ENCODE peak calls at places on chromosome 7, in ten cellular contexts. R, K, U, J, V, S, F, O, L and A are unnamed samples.

GRCh38 chr7:111006691-111007090 is 84.2 kb upstream of the LRRN3 start:
- DNase-seq in R (peak), K (no peak), U (no peak), J (no peak), V (no peak), S (no peak), F (peak), O (no peak), L (no peak), A (no peak)

GRCh38 chr7:26440993-26441636 is 149.5 kb downstream of the SNX10 start:
- DNase-seq in R (no peak), K (no peak), U (no peak), J (no peak), V (no peak), S (no peak), F (no peak), O (no peak), L (no peak), A (no peak)

GRCh38 chr7:76513817-76514799 is 3.8 kb downstream of the UPK3B start:
- DNase-seq in R (no peak), K (no peak), U (no peak), J (no peak), V (no peak), S (peak), F (no peak), O (no peak), L (no peak), A (no peak)

GRCh38 chr7:100124301-100125229 is 2.2 kb upstream of the MBLAC1 start:
- DNase-seq in R (no peak), K (no peak), U (no peak), J (no peak), V (no peak), S (peak), F (no peak), O (no peak), L (no peak), A (no peak)

GRCh38 chr7:83866587-83866986 is 217.6 kb upstream of the SEMA3E start:
- DNase-seq in R (no peak), K (no peak), U (no peak), J (no peak), V (no peak), S (no peak), F (no peak), O (no peak), L (no peak), A (no peak)

GRCh38 chr7:137760111-137760510 is 86.7 kb downstream of the DGKI start:
- DNase-seq in R (no peak), K (no peak), U (no peak), J (no peak), V (no peak), S (no peak), F (peak), O (no peak), L (peak), A (no peak)

GRCh38 chr7:41754046-41754445 is 51.2 kb upstream of the INHBA start:
- DNase-seq in R (peak), K (no peak), U (no peak), J (no peak), V (no peak), S (no peak), F (peak), O (no peak), L (no peak), A (no peak)

GRCh38 chr7:106041140-106041717 is 70.9 kb downstream of the SYPL1 start:
- DNase-seq in R (no peak), K (no peak), U (no peak), J (peak), V (peak), S (no peak), F (no peak), O (no peak), L (no peak), A (peak)

GRCh38 chr7:604038-604883 is 84.6 kb upstream of the PDGFA start:
- DNase-seq in R (no peak), K (peak), U (peak), J (no peak), V (no peak), S (peak), F (peak), O (peak), L (peak), A (no peak)

GRCh38 chr7:50142421-50143113 is 49.5 kb upstream of the ZPBP start:
- DNase-seq in R (no peak), K (no peak), U (no peak), J (peak), V (peak), S (no peak), F (peak), O (no peak), L (no peak), A (no peak)

GRCh38 chr7:4246536-4246935 is 435.6 kb upstream of the FOXK1 start:
- DNase-seq in R (no peak), K (no peak), U (no peak), J (no peak), V (no peak), S (no peak), F (no peak), O (no peak), L (no peak), A (no peak)

GRCh38 chr7:4249241-4249640 is 432.9 kb upstream of the FOXK1 start:
- DNase-seq in R (no peak), K (no peak), U (no peak), J (no peak), V (no peak), S (no peak), F (no peak), O (no peak), L (no peak), A (no peak)

GRCh38 chr7:4245866-4246470 is 436.1 kb upstream of the FOXK1 start:
- DNase-seq in R (peak), K (no peak), U (no peak), J (no peak), V (no peak), S (no peak), F (no peak), O (no peak), L (no peak), A (peak)

GRCh38 chr7:4247106-4247876 is 434.8 kb upstream of the FOXK1 start:
- DNase-seq in R (no peak), K (no peak), U (no peak), J (no peak), V (no peak), S (no peak), F (no peak), O (no peak), L (peak), A (no peak)

GRCh38 chr7:4248295-4248694 is 433.8 kb upstream of the FOXK1 start:
- DNase-seq in R (no peak), K (no peak), U (no peak), J (no peak), V (no peak), S (no peak), F (no peak), O (no peak), L (no peak), A (no peak)
- H3K27ac ChIP-seq in R (no peak), K (no peak), U (no peak), J (no peak), V (no peak), S (no peak), F (no peak), O (no peak), L (no peak), A (no peak)

DNA sequence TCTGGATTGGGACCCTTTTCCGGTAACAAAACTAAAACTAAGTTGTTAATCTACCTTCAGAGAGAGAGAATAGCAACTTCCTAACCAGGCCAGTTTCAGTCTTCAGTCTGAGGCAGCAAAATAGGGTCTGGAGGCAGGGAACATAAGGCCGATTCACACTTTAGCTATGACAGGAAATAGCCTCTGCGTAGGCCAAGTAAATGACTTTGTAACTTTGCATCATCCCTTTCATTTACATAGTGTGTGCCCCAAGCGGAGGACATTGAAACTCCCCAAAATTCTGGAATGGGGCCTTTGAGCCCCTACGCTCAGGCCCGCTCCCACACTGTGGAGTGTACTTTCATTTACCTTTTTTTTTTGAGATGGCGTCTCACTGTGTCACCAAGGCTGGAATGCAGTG is 1.7 kb upstream of the UPP1 start:
- DNase-seq in R (peak), K (no peak), U (no peak), J (peak), V (no peak), S (no peak), F (peak), O (no peak), L (no peak), A (no peak)
- TF ChIP-seq CTCF in R (peak), K (no peak), U (no peak), J (no peak), V (no peak), S (no peak), F (peak), O (no peak), L (no peak), A (no peak)

DNA sequence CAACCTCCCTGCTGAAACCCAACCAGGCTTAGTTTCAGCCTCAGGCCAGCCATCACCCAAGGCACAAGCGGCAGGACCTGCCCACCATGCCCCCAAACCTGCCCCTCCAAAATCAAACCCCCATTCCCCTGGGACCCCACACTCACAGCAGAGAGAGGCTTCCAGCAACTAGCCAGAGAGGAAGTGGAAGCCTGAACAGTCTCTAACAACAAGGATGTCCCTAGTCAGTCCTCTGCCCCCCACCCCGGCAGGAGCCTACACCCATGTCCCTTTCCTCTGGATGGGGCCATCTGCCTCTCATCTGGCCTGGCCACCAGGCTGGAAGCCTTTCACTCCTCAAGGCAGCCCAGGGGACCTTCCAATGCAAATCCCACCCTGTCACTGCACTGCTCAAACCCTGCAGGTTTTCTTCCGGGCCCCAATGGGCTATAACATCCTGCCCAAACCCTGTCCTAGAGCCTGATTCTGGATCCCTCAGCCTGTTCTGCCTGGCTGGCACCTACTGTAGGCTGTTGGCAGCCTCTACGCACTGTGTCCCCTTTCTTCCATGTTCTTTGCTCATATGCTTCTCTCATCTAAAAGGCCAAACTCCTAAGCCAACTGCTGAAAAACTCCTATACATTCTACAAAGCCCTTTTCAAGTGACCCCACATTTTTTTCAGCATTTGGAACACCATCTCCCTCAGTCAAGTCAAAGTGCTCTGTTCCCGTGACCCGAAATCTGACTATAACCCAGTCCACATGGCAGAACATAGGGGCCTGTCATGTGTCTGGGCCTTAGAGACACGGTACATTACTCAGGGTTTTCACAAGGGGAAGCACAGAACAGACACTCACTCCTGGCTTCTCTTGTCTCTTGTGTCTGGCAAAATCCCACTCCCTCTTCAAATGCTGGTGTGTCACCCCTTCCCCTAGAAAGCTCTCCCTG is 253.3 kb downstream of the TNS3 start:
- DNase-seq in R (no peak), K (no peak), U (no peak), J (no peak), V (no peak), S (peak), F (no peak), O (no peak), L (no peak), A (no peak)
- H3K27ac ChIP-seq in R (no peak), K (peak), U (peak), J (no peak), V (no peak), S (peak), F (peak), O (peak), L (peak), A (peak)

DNA sequence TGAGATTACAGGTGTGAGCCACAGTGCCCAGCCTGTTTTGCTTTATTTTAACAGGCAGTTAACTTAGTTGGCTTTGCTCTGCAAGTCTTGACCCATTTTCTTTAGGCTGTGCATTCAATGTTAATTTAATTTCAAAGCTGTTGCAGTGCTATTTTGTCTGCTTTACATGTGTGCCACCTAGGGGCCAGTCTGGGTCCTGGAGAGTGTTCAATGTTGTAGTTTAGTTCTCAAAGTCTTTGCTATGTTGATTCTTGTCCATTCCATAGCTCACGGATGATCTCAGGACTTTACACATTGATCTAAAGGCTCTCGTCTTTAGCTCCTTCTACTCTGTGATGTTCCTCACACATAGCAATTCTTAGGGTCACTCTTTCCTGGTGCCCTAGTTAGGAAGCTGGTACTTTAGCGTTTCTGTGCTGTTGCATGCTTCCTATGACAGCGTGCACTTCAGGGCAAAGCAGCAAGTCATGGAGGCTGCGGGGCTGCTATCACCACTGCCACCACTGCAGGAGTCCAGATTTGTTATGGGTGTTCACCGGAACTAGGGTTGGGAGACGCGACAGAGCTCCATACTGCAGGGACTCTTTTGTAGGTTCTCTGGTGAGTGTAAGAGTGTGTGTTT is 16.4 kb upstream of the ABCA13 start:
- DNase-seq in R (peak), K (no peak), U (peak), J (peak), V (peak), S (no peak), F (no peak), O (no peak), L (no peak), A (peak)
- TF ChIP-seq CTCF in R (peak), K (no peak), U (peak), J (peak), V (peak), S (peak), F (peak), O (no peak), L (peak), A (peak)

GRCh38 chr7:4879401-4880081 is 4.0 kb downstream of the RADIL start:
- DNase-seq in R (no peak), K (no peak), U (no peak), J (no peak), V (no peak), S (peak), F (no peak), O (no peak), L (no peak), A (no peak)

GRCh38 chr7:4882742-4883351 is 669 bp downstream of the RADIL start:
- DNase-seq in R (no peak), K (no peak), U (no peak), J (no peak), V (no peak), S (no peak), F (no peak), O (no peak), L (no peak), A (no peak)

GRCh38 chr7:4880218-4880617 is 3.3 kb downstream of the RADIL start:
- DNase-seq in R (no peak), K (no peak), U (no peak), J (no peak), V (no peak), S (no peak), F (no peak), O (no peak), L (no peak), A (no peak)

GRCh38 chr7:4883352-4884144 is at the start of gene RADIL:
- DNase-seq in R (no peak), K (peak), U (peak), J (peak), V (peak), S (peak), F (peak), O (peak), L (peak), A (peak)

GRCh38 chr7:4882169-4882741 is 1.3 kb downstream of the RADIL start:
- DNase-seq in R (no peak), K (peak), U (no peak), J (no peak), V (no peak), S (peak), F (peak), O (peak), L (no peak), A (no peak)
- H3K27ac ChIP-seq in R (no peak), K (peak), U (no peak), J (no peak), V (no peak), S (peak), F (no peak), O (peak), L (no peak), A (no peak)

GRCh38 chr7:116162992-116163391 is 47.3 kb upstream of the TES start:
- DNase-seq in R (no peak), K (no peak), U (no peak), J (no peak), V (peak), S (no peak), F (no peak), O (no peak), L (no peak), A (no peak)
- TF ChIP-seq CTCF in R (peak), K (no peak), U (peak), J (no peak), V (peak), S (no peak), F (no peak), O (no peak), L (no peak), A (no peak)

GRCh38 chr7:156989766-156990535 is 20.5 kb downstream of the MNX1 start:
- DNase-seq in R (no peak), K (no peak), U (no peak), J (no peak), V (no peak), S (no peak), F (no peak), O (no peak), L (no peak), A (no peak)
- H3K27ac ChIP-seq in R (no peak), K (no peak), U (no peak), J (no peak), V (no peak), S (no peak), F (no peak), O (no peak), L (no peak), A (no peak)

GRCh38 chr7:28533267-28533666 is 120.9 kb downstream of the CREB5 start:
- DNase-seq in R (no peak), K (no peak), U (no peak), J (no peak), V (no peak), S (no peak), F (no peak), O (no peak), L (no peak), A (no peak)

GRCh38 chr7:28530175-28531142 is 118.1 kb downstream of the CREB5 start:
- DNase-seq in R (no peak), K (no peak), U (peak), J (no peak), V (no peak), S (peak), F (no peak), O (no peak), L (no peak), A (no peak)

GRCh38 chr7:28533731-28534531 is 121.6 kb downstream of the CREB5 start:
- DNase-seq in R (no peak), K (peak), U (no peak), J (no peak), V (no peak), S (no peak), F (no peak), O (no peak), L (no peak), A (no peak)

GRCh38 chr7:28539289-28539981 is 127.1 kb downstream of the CREB5 start:
- DNase-seq in R (no peak), K (no peak), U (no peak), J (no peak), V (no peak), S (no peak), F (no peak), O (no peak), L (no peak), A (no peak)

DNA sequence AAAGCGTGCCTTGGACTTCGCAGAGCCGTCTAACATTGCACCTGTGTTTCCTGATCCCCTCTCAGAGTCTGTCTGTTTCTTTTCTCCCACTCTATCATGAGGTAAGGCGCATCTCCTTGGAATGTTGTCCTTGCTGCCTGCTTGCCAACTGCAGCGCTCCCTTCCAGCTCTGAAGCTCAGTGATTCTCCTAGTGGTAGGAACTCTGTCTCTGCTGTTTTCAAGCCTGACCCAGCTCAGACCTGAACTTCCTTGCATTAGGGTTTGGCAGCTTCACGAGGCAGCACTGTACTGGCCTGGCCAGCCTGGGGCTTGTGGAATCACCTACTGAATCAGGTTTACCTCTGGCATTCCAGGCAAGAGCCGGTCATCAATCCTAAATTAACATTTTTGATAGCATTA is 123.9 kb downstream of the CREB5 start:
- DNase-seq in R (peak), K (no peak), U (no peak), J (no peak), V (peak), S (no peak), F (peak), O (no peak), L (no peak), A (peak)
- TF ChIP-seq CTCF in R (peak), K (no peak), U (no peak), J (no peak), V (peak), S (no peak), F (peak), O (peak), L (no peak), A (no peak)

DNA sequence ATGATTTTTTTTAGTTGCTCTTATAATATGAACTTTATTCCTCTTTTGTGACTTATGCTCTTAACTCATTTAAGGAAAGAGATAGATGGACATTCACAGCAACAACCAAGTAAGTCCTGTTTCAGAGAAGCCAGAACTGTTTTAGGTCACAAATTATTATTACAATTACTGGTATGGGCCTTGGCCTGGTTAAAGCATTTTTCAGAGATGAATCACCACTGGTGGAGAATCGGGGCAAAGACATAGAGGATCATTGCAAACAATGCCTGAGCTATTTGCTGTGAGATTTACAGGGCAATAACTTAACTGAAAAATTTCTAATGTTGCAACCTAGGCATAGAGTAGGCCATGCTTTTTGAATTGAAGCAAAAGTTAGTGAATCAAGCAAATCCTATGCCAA is 138.0 kb upstream of the YAE1 start:
- DNase-seq in R (peak), K (no peak), U (no peak), J (no peak), V (no peak), S (no peak), F (peak), O (no peak), L (no peak), A (peak)
- H3K27ac ChIP-seq in R (no peak), K (no peak), U (no peak), J (no peak), V (no peak), S (no peak), F (no peak), O (no peak), L (no peak), A (no peak)